ENCODE peak calls at places on chromosomes 2 and 18, in six cellular contexts. G, A, N, K, U and V are unnamed samples.
A peak's percentile ranks its signal among the peaks of the same experiment; 100 is the strongest.

GRCh38 chr2:229725716-229726346 is 11.5 kb upstream of the DNER start:
- DNase-seq in G (peak; percentile 62), A (no peak), N (no peak), K (no peak), U (no peak), V (no peak)

GRCh38 chr2:32002406-32002805 is 8.4 kb downstream of the MEMO1 start:
- DNase-seq in G (no peak), A (no peak), N (no peak), K (no peak), U (no peak), V (no peak)

GRCh38 chr2:30115141-30115980 is 31.4 kb upstream of the YPEL5 start:
- DNase-seq in G (peak; percentile 68), A (no peak), N (peak; percentile 37), K (peak; percentile 93), U (peak; percentile 70), V (peak; percentile 83)

GRCh38 chr2:126658910-126659613 is 3.1 kb downstream of the GYPC start:
- DNase-seq in G (no peak), A (peak; percentile 98), N (no peak), K (no peak), U (no peak), V (peak; percentile 50)

GRCh38 chr18:47582055-47582454 is 330.6 kb upstream of the SKOR2 start:
- DNase-seq in G (no peak), A (no peak), N (peak; percentile 27), K (no peak), U (no peak), V (no peak)

GRCh38 chr18:7116001-7116831 is 1.4 kb downstream of the LAMA1 start:
- DNase-seq in G (no peak), A (no peak), N (no peak), K (peak; percentile 52), U (no peak), V (no peak)

GRCh38 chr2:39431592-39432316 is 5.3 kb downstream of the MAP4K3 start:
- DNase-seq in G (no peak), A (no peak), N (no peak), K (no peak), U (no peak), V (no peak)

GRCh38 chr2:127569274-127570065 is 34.0 kb downstream of the MYO7B start:
- DNase-seq in G (no peak), A (no peak), N (no peak), K (peak; percentile 45), U (no peak), V (no peak)

GRCh38 chr18:63701952-63702351 is 808 bp upstream of the SERPINB11 start:
- DNase-seq in G (no peak), A (no peak), N (no peak), K (no peak), U (no peak), V (no peak)

GRCh38 chr2:85978883-85979780 is 90.3 kb upstream of the ST3GAL5 start:
- DNase-seq in G (no peak), A (no peak), N (no peak), K (no peak), U (no peak), V (no peak)

GRCh38 chr2:73827660-73828388 is 937 bp upstream of the STAMBP start:
- DNase-seq in G (no peak), A (no peak), N (no peak), K (no peak), U (no peak), V (no peak)
- H3K4me3 ChIP-seq in G (peak overlapping the region; percentile 81), A (peak overlapping the region; percentile 85), N (peak overlapping the region; percentile 87), K (no peak overlapping the region), U (peak overlapping the region; percentile 62), V (peak overlapping the region; percentile 83)

DNA sequence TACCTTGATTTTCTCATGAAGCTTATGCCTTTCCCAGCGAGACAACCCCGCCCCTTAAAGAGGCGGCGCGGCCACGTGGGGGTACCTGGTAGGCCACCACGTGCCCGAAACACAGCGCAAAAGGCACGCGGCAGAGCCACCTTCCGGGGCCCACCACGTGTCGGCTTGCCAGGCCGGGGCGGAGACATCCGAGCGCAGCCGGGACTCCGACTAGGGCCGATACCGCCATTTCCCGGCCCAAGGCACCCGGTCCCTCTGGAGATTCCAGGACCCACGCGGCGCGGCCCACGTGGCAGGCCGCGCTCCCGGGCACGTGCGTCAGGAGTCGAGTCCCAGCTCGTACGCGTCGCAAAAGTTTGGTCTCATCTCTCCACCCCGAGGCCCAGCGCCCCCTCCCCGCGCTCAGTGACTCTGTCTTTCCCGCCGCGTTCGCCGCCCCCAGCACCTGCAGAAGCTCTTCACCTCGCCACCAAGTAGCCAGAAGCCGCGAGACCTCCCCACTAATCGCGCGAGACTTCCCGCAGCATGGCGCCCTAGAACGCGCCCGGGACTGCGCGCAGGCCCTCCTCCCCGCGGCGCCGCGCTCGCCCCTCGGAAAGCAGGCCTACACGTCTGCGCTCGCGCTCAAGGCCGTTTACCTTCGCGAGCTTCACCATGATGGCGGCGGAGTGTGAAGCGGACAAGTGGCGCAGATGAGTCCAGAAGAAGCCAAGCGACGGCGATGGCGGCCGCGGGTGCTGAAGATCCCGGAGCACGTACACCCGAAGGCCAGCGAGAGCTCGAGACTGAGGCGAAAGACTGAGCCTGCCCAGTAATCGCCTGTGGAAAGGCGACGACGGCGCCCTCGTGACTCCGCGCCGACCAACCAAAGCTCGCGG is at the start of gene NCL:
- DNase-seq in G (peak; percentile 46), A (no peak), N (peak; percentile 93), K (no peak), U (peak; percentile 70), V (peak; percentile 84)
- TF ChIP-seq EP300 in G (no peak), A (no peak), N (no peak), K (no peak), U (no peak), V (no peak)

DNA sequence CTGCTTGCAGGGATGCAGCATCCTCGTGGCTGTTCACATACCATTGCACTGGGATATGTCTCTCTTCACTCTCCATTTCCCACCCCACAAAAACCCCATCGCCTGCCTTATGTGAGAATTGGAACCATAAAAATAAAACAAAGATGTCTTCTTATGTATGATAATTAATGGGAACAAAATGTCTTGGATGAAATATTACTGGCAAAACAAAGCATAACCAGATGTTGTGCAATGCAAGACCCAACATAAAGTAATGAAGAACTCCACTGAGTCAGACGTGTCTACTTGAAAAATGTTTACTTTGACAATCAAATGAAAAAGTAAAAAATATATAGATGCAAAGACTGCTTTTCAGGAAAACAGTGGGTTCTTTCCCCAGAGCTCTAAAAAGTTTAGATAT is 611.3 kb upstream of the SYT4 start:
- DNase-seq in G (no peak), A (no peak), N (no peak), K (no peak), U (no peak), V (no peak)
- H3K4me3 ChIP-seq in G (no peak overlapping the region), A (no peak overlapping the region), N (no peak overlapping the region), K (no peak overlapping the region), U (no peak overlapping the region), V (no peak overlapping the region)

DNA sequence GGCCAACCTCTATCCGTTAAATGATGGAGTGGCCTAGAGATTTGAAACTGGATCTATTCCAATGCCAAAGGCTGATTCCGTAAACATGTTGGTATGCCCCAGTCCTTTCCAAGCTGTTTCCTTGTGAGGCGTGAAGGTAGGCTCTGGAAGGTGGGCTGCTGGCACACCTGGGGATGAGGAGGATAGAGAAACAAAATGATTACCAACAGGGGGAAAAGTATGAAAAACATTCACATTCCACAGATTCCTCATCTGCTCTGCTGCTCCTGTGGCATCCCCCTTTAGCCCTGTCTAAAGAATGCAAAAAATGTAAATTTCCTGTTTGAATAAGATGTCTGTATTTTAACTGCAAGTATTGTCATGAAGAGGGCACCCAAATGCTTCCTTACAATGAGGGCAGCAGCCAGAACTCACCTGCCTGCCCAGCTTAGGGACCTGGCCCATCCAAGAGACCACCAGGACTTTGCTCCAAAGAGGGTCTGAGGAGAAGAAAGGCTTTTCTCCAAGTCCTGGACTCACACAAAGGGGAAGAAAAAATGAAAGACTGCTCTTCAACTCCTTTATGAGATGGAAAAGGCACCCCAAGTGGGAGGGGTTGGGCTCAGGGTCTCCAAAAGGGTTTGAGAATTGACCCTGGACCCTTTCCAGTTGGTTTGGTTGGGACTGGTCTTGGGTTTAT is 132.3 kb upstream of the PELI1 start:
- DNase-seq in G (no peak), A (no peak), N (no peak), K (peak; percentile 76), U (no peak), V (no peak)
- TF ChIP-seq EP300 in G (no peak), A (no peak), N (no peak), K (no peak), U (no peak), V (no peak)

DNA sequence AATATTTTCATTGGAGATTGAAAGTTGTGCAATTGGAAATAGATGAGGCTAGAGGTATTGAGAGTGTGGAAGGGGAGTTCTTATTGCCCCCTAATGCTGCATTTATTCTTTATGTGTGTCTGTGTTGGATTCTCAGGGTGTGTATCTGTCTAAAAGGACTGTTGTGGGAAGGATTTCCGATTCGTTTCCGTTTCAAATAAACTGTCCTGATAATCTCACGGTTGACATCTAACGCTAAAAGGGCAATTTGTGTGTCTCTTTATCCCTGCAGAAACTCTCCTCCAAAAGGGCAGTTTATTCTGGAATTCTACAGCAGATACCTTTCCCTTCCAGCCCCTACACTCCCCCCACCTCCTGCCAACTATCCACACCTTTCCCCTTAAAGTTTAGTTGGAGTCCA is 923 bp downstream of the SETBP1 start:
- DNase-seq in G (no peak), A (no peak), N (no peak), K (no peak), U (no peak), V (no peak)
- H3K4me3 ChIP-seq in G (no peak overlapping the region), A (peak overlapping the region; percentile 91), N (peak overlapping the region; percentile 88), K (peak overlapping the region; percentile 84), U (no peak overlapping the region), V (peak overlapping the region; percentile 72)

GRCh38 chr2:226079677-226080076 is 680.2 kb downstream of the NYAP2 start:
- DNase-seq in G (no peak), A (no peak), N (no peak), K (no peak), U (no peak), V (no peak)
- TF ChIP-seq EP300 in G (no peak), A (no peak), N (no peak), K (no peak), U (no peak), V (no peak)

DNA sequence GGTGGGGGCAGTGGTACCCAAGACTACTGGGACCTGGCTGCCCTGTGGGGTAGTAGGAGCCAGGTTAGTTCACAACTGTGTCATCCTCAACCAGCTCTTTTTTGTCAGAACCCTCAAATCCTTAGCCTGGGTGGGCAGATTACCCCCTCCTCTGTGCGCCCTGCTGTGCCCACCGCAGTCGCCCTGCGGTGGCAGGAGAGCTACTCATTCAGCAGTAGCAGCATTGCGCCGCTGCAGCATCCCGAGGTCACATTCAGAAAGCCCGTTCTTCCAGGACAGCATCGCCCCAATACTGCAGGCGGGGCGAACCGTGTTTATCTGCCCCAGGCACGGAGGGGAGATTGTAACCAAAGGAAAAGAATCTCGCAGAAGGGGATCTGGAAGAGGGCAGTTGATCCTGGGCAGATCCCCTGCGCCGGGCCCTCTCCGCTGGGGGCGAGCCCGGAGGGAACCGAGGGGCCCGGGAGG is 13.0 kb downstream of the POU3F3 start:
- DNase-seq in G (no peak), A (no peak), N (no peak), K (no peak), U (no peak), V (no peak)
- H3K4me3 ChIP-seq in G (no peak overlapping the region), A (no peak overlapping the region), N (no peak overlapping the region), K (peak overlapping the region; percentile 5), U (no peak overlapping the region), V (no peak overlapping the region)